ENCODE peak calls at places on chromosomes 6 and 20, in eight cellular contexts. One of them, this sample, is unnamed.

GRCh38 chr6:18585032-18585573 is 198.0 kb downstream of the RNF144B start:
- DNase-seq in CD8-positive, alpha-beta memory T cell: no peak
- DNase-seq in HCT116: peak; percentile 75
- DNase-seq in choroid plexus epithelial cell: peak; percentile 74
- DNase-seq in ELR: peak; percentile 69
- DNase-seq in mammary epithelial cell: peak; percentile 48
- DNase-seq in neural crest cell: peak; percentile 35
- DNase-seq in endothelial cell of umbilical vein: peak; percentile 79
- DNase-seq in this sample: peak; percentile 67

GRCh38 chr6:26295691-26296555 is 69.1 kb upstream of the BTN3A2 start:
- DNase-seq in CD8-positive, alpha-beta memory T cell: no peak
- DNase-seq in HCT116: peak; percentile 61
- DNase-seq in choroid plexus epithelial cell: peak; percentile 92
- DNase-seq in ELR: peak; percentile 96
- DNase-seq in mammary epithelial cell: peak; percentile 91
- DNase-seq in neural crest cell: no peak
- DNase-seq in endothelial cell of umbilical vein: peak; percentile 72
- DNase-seq in this sample: no peak

GRCh38 chr6:158068893-158069799 is 87.5 kb downstream of the SYNJ2 start:
- DNase-seq in CD8-positive, alpha-beta memory T cell: no peak
- DNase-seq in HCT116: no peak
- DNase-seq in choroid plexus epithelial cell: peak; percentile 67
- DNase-seq in ELR: peak; percentile 89
- DNase-seq in mammary epithelial cell: peak; percentile 93
- DNase-seq in neural crest cell: no peak
- DNase-seq in endothelial cell of umbilical vein: peak; percentile 84
- DNase-seq in this sample: no peak

GRCh38 chr6:44489912-44490604 is 102.6 kb downstream of the CDC5L start:
- DNase-seq in CD8-positive, alpha-beta memory T cell: no peak
- DNase-seq in HCT116: peak; percentile 16
- DNase-seq in choroid plexus epithelial cell: peak; percentile 97
- DNase-seq in ELR: peak; percentile 98
- DNase-seq in mammary epithelial cell: peak; percentile 95
- DNase-seq in neural crest cell: no peak
- DNase-seq in endothelial cell of umbilical vein: peak; percentile 97
- DNase-seq in this sample: no peak

GRCh38 chr6:85678000-85678601 is 35.4 kb upstream of the SYNCRIP start:
- DNase-seq in CD8-positive, alpha-beta memory T cell: no peak
- DNase-seq in HCT116: no peak
- DNase-seq in choroid plexus epithelial cell: no peak
- DNase-seq in ELR: no peak
- DNase-seq in mammary epithelial cell: no peak
- DNase-seq in neural crest cell: no peak
- DNase-seq in endothelial cell of umbilical vein: no peak
- DNase-seq in this sample: peak; percentile 73

GRCh38 chr6:161094904-161095440 is 103.4 kb downstream of the MAP3K4 start:
- DNase-seq in CD8-positive, alpha-beta memory T cell: no peak
- DNase-seq in HCT116: no peak
- DNase-seq in choroid plexus epithelial cell: no peak
- DNase-seq in ELR: peak; percentile 37
- DNase-seq in mammary epithelial cell: peak; percentile 34
- DNase-seq in neural crest cell: no peak
- DNase-seq in endothelial cell of umbilical vein: no peak
- DNase-seq in this sample: no peak

GRCh38 chr6:110880651-110881050 is 6.1 kb downstream of the AMD1 start:
- DNase-seq in CD8-positive, alpha-beta memory T cell: no peak
- DNase-seq in HCT116: no peak
- DNase-seq in choroid plexus epithelial cell: no peak
- DNase-seq in ELR: no peak
- DNase-seq in mammary epithelial cell: no peak
- DNase-seq in neural crest cell: no peak
- DNase-seq in endothelial cell of umbilical vein: no peak
- DNase-seq in this sample: no peak

GRCh38 chr6:155245871-155246270 is 17.9 kb upstream of the CLDN20 start:
- DNase-seq in CD8-positive, alpha-beta memory T cell: no peak
- DNase-seq in HCT116: no peak
- DNase-seq in choroid plexus epithelial cell: no peak
- DNase-seq in ELR: no peak
- DNase-seq in mammary epithelial cell: no peak
- DNase-seq in neural crest cell: no peak
- DNase-seq in endothelial cell of umbilical vein: no peak
- DNase-seq in this sample: no peak

GRCh38 chr20:59599941-59600340 is 4.4 kb upstream of the PHACTR3 start:
- DNase-seq in CD8-positive, alpha-beta memory T cell: no peak
- DNase-seq in HCT116: no peak
- DNase-seq in choroid plexus epithelial cell: no peak
- DNase-seq in ELR: no peak
- DNase-seq in mammary epithelial cell: no peak
- DNase-seq in neural crest cell: no peak
- DNase-seq in endothelial cell of umbilical vein: no peak
- DNase-seq in this sample: no peak

GRCh38 chr20:37526238-37526838 is 1.3 kb downstream of the BLCAP start:
- DNase-seq in CD8-positive, alpha-beta memory T cell: no peak
- DNase-seq in HCT116: no peak
- DNase-seq in choroid plexus epithelial cell: peak; percentile 70
- DNase-seq in ELR: peak; percentile 74
- DNase-seq in mammary epithelial cell: peak; percentile 90
- DNase-seq in neural crest cell: no peak
- DNase-seq in endothelial cell of umbilical vein: peak; percentile 97
- DNase-seq in this sample: peak; percentile 69

GRCh38 chr20:8306916-8307315 is 174.8 kb downstream of the PLCB1 start:
- DNase-seq in CD8-positive, alpha-beta memory T cell: no peak
- DNase-seq in HCT116: no peak
- DNase-seq in choroid plexus epithelial cell: no peak
- DNase-seq in ELR: no peak
- DNase-seq in mammary epithelial cell: no peak
- DNase-seq in neural crest cell: no peak
- DNase-seq in endothelial cell of umbilical vein: no peak
- DNase-seq in this sample: no peak

GRCh38 chr20:4465855-4466545 is 255.7 kb upstream of the PRND start:
- DNase-seq in CD8-positive, alpha-beta memory T cell: no peak
- DNase-seq in HCT116: no peak
- DNase-seq in choroid plexus epithelial cell: no peak
- DNase-seq in ELR: no peak
- DNase-seq in mammary epithelial cell: no peak
- DNase-seq in neural crest cell: no peak
- DNase-seq in endothelial cell of umbilical vein: no peak
- DNase-seq in this sample: no peak

GRCh38 chr20:20452254-20452676 is 84.4 kb downstream of the INSM1 start:
- DNase-seq in CD8-positive, alpha-beta memory T cell: peak; percentile 14
- DNase-seq in HCT116: no peak
- DNase-seq in choroid plexus epithelial cell: peak; percentile 59
- DNase-seq in ELR: peak; percentile 74
- DNase-seq in mammary epithelial cell: peak; percentile 64
- DNase-seq in neural crest cell: peak; percentile 69
- DNase-seq in endothelial cell of umbilical vein: peak; percentile 83
- DNase-seq in this sample: peak; percentile 96

GRCh38 chr6:41080623-41081022 is 7.8 kb downstream of the NFYA start:
- DNase-seq in CD8-positive, alpha-beta memory T cell: no peak
- DNase-seq in HCT116: no peak
- DNase-seq in choroid plexus epithelial cell: no peak
- DNase-seq in ELR: no peak
- DNase-seq in mammary epithelial cell: no peak
- DNase-seq in neural crest cell: no peak
- DNase-seq in endothelial cell of umbilical vein: no peak
- DNase-seq in this sample: no peak

GRCh38 chr20:51128198-51128597 is 105.3 kb upstream of the KCNG1 start:
- DNase-seq in CD8-positive, alpha-beta memory T cell: no peak
- DNase-seq in HCT116: no peak
- DNase-seq in choroid plexus epithelial cell: peak; percentile 95
- DNase-seq in ELR: peak; percentile 98
- DNase-seq in mammary epithelial cell: peak; percentile 84
- DNase-seq in neural crest cell: no peak
- DNase-seq in endothelial cell of umbilical vein: no peak
- DNase-seq in this sample: no peak

GRCh38 chr20:49482621-49483017 is at the start of gene KCNB1:
- DNase-seq in CD8-positive, alpha-beta memory T cell: peak; percentile 12
- DNase-seq in HCT116: no peak
- DNase-seq in choroid plexus epithelial cell: peak; percentile 45
- DNase-seq in ELR: peak; percentile 50
- DNase-seq in mammary epithelial cell: peak; percentile 6
- DNase-seq in neural crest cell: peak; percentile 68
- DNase-seq in endothelial cell of umbilical vein: peak; percentile 23
- DNase-seq in this sample: no peak

GRCh38 chr6:41546475-41546865 is 289 bp downstream of the FOXP4 start:
- DNase-seq in CD8-positive, alpha-beta memory T cell: peak; percentile 39
- DNase-seq in HCT116: no peak
- DNase-seq in choroid plexus epithelial cell: no peak
- DNase-seq in ELR: no peak
- DNase-seq in mammary epithelial cell: peak; percentile 62
- DNase-seq in neural crest cell: no peak
- DNase-seq in endothelial cell of umbilical vein: no peak
- DNase-seq in this sample: no peak

GRCh38 chr6:142756215-142756630 is 188.8 kb downstream of the HIVEP2 start:
- DNase-seq in CD8-positive, alpha-beta memory T cell: no peak
- DNase-seq in HCT116: peak; percentile 62
- DNase-seq in choroid plexus epithelial cell: peak; percentile 65
- DNase-seq in ELR: peak; percentile 85
- DNase-seq in mammary epithelial cell: peak; percentile 83
- DNase-seq in neural crest cell: no peak
- DNase-seq in endothelial cell of umbilical vein: peak; percentile 7
- DNase-seq in this sample: no peak

GRCh38 chr6:68709091-68709490 is 74.0 kb downstream of the ADGRB3 start:
- DNase-seq in CD8-positive, alpha-beta memory T cell: no peak
- DNase-seq in HCT116: no peak
- DNase-seq in choroid plexus epithelial cell: no peak
- DNase-seq in ELR: no peak
- DNase-seq in mammary epithelial cell: no peak
- DNase-seq in neural crest cell: no peak
- DNase-seq in endothelial cell of umbilical vein: no peak
- DNase-seq in this sample: no peak

GRCh38 chr6:20197251-20197650 is 15.0 kb downstream of the MBOAT1 start:
- DNase-seq in CD8-positive, alpha-beta memory T cell: no peak
- DNase-seq in HCT116: no peak
- DNase-seq in choroid plexus epithelial cell: no peak
- DNase-seq in ELR: no peak
- DNase-seq in mammary epithelial cell: no peak
- DNase-seq in neural crest cell: no peak
- DNase-seq in endothelial cell of umbilical vein: no peak
- DNase-seq in this sample: no peak

GRCh38 chr20:8693709-8694108 is 375.2 kb upstream of the PLCB4 start:
- DNase-seq in CD8-positive, alpha-beta memory T cell: no peak
- DNase-seq in HCT116: no peak
- DNase-seq in choroid plexus epithelial cell: peak; percentile 37
- DNase-seq in ELR: peak; percentile 87
- DNase-seq in mammary epithelial cell: peak; percentile 1
- DNase-seq in neural crest cell: no peak
- DNase-seq in endothelial cell of umbilical vein: no peak
- DNase-seq in this sample: no peak

GRCh38 chr6:160367798-160368547 is 19.8 kb downstream of the SLC22A3 start:
- DNase-seq in CD8-positive, alpha-beta memory T cell: no peak
- DNase-seq in HCT116: no peak
- DNase-seq in choroid plexus epithelial cell: no peak
- DNase-seq in ELR: no peak
- DNase-seq in mammary epithelial cell: no peak
- DNase-seq in neural crest cell: no peak
- DNase-seq in endothelial cell of umbilical vein: no peak
- DNase-seq in this sample: no peak

GRCh38 chr6:33769248-33769821 is 19.6 kb downstream of the LEMD2 start:
- DNase-seq in CD8-positive, alpha-beta memory T cell: no peak
- DNase-seq in HCT116: no peak
- DNase-seq in choroid plexus epithelial cell: no peak
- DNase-seq in ELR: no peak
- DNase-seq in mammary epithelial cell: no peak
- DNase-seq in neural crest cell: no peak
- DNase-seq in endothelial cell of umbilical vein: no peak
- DNase-seq in this sample: no peak

GRCh38 chr6:165306955-165307354 is 2.5 kb downstream of the C6orf118 start:
- DNase-seq in CD8-positive, alpha-beta memory T cell: no peak
- DNase-seq in HCT116: no peak
- DNase-seq in choroid plexus epithelial cell: no peak
- DNase-seq in ELR: no peak
- DNase-seq in mammary epithelial cell: no peak
- DNase-seq in neural crest cell: no peak
- DNase-seq in endothelial cell of umbilical vein: no peak
- DNase-seq in this sample: no peak

GRCh38 chr6:31007694-31008093 is 2.6 kb upstream of the MUC22 start:
- DNase-seq in CD8-positive, alpha-beta memory T cell: no peak
- DNase-seq in HCT116: no peak
- DNase-seq in choroid plexus epithelial cell: peak; percentile 85
- DNase-seq in ELR: peak; percentile 89
- DNase-seq in mammary epithelial cell: peak; percentile 76
- DNase-seq in neural crest cell: no peak
- DNase-seq in endothelial cell of umbilical vein: peak; percentile 15
- DNase-seq in this sample: no peak

GRCh38 chr6:357791-358341 is 33.7 kb upstream of the IRF4 start:
- DNase-seq in CD8-positive, alpha-beta memory T cell: no peak
- DNase-seq in HCT116: no peak
- DNase-seq in choroid plexus epithelial cell: no peak
- DNase-seq in ELR: no peak
- DNase-seq in mammary epithelial cell: no peak
- DNase-seq in neural crest cell: no peak
- DNase-seq in endothelial cell of umbilical vein: no peak
- DNase-seq in this sample: no peak

GRCh38 chr6:98836025-98836961 is 1.9 kb downstream of the POU3F2 start:
- DNase-seq in CD8-positive, alpha-beta memory T cell: no peak
- DNase-seq in HCT116: no peak
- DNase-seq in choroid plexus epithelial cell: no peak
- DNase-seq in ELR: no peak
- DNase-seq in mammary epithelial cell: no peak
- DNase-seq in neural crest cell: no peak
- DNase-seq in endothelial cell of umbilical vein: no peak
- DNase-seq in this sample: peak; percentile 83

GRCh38 chr6:73983367-73983766 is 287.4 kb downstream of the CD109 start:
- DNase-seq in CD8-positive, alpha-beta memory T cell: no peak
- DNase-seq in HCT116: no peak
- DNase-seq in choroid plexus epithelial cell: peak; percentile 52
- DNase-seq in ELR: peak; percentile 49
- DNase-seq in mammary epithelial cell: no peak
- DNase-seq in neural crest cell: no peak
- DNase-seq in endothelial cell of umbilical vein: no peak
- DNase-seq in this sample: no peak

This sample was measured in NCI-H146.